ENCODE peak calls at places on chromosomes 7 and 10, in ten cellular contexts. J is OCI-LY7; L is mesendoderm; M is CD8-positive, alpha-beta memory T cell; B is cardiac muscle cell; N is naive thymus-derived CD4-positive, alpha-beta T cell; V is fibroblast of lung; X is IMR-90; R is prostate gland; I is left ventricle myocardium inferior. K is an unnamed sample. For H3K4me1, the result is how much of the 10 kb centered on the place peaks cover.

GRCh38 chr10:32953277-32953927 is 4.6 kb downstream of the ITGB1 start:
- DNase-seq in J (no peak), L (no peak), M (no peak), B (peak), N (no peak), V (no peak), X (no peak), R (no peak), I (peak), K (no peak)

GRCh38 chr10:73131913-73132686 is 21.8 kb downstream of the NUDT13 start:
- DNase-seq in J (no peak), L (no peak), M (no peak), B (no peak), N (no peak), V (no peak), X (no peak), R (no peak), I (no peak), K (no peak)

GRCh38 chr10:97736403-97736901 is 476 bp upstream of the ZFYVE27 start:
- DNase-seq in J (no peak), L (no peak), M (no peak), B (no peak), N (no peak), V (no peak), X (no peak), R (no peak), I (no peak), K (no peak)

GRCh38 chr10:74238031-74238431 is 87.0 kb downstream of the ADK start:
- DNase-seq in J (no peak), L (no peak), M (no peak), B (peak), N (no peak), V (peak), X (peak), R (peak), I (no peak), K (no peak)

GRCh38 chr7:41238851-41239331 is 464.0 kb downstream of the INHBA start:
- DNase-seq in J (no peak), L (no peak), M (no peak), B (no peak), N (no peak), V (no peak), X (peak), R (no peak), I (no peak), K (no peak)

GRCh38 chr7:88358534-88358838 is 51.8 kb upstream of the STEAP4 start:
- DNase-seq in J (no peak), L (no peak), M (no peak), B (no peak), N (no peak), V (no peak), X (no peak), R (no peak), I (no peak), K (no peak)

GRCh38 chr10:23917251-23917908 is 291.6 kb upstream of the KIAA1217 start:
- DNase-seq in J (no peak), L (peak), M (no peak), B (peak), N (no peak), V (no peak), X (no peak), R (no peak), I (no peak), K (no peak)

GRCh38 chr7:14021069-14021468 is 31.6 kb upstream of the ETV1 start:
- DNase-seq in J (no peak), L (peak), M (no peak), B (peak), N (no peak), V (peak), X (peak), R (no peak), I (no peak), K (no peak)

GRCh38 chr7:2529161-2530075 is 9.8 kb downstream of the LFNG start:
- DNase-seq in J (peak), L (no peak), M (peak), B (peak), N (no peak), V (peak), X (peak), R (no peak), I (peak), K (no peak)

GRCh38 chr7:2928256-2928612 is 84.1 kb upstream of the GNA12 start:
- DNase-seq in J (no peak), L (no peak), M (no peak), B (no peak), N (no peak), V (no peak), X (no peak), R (no peak), I (peak), K (no peak)

GRCh38 chr7:2830609-2831376 is 13.3 kb downstream of the GNA12 start:
- DNase-seq in J (no peak), L (no peak), M (no peak), B (peak), N (no peak), V (no peak), X (peak), R (peak), I (no peak), K (no peak)

GRCh38 chr7:100893910-100894763 is 1.6 kb downstream of the ACHE start:
- DNase-seq in J (no peak), L (no peak), M (no peak), B (no peak), N (no peak), V (no peak), X (no peak), R (no peak), I (no peak), K (no peak)

GRCh38 chr7:130372813-130373212 is 7.5 kb upstream of the CPA1 start:
- DNase-seq in J (no peak), L (no peak), M (no peak), B (no peak), N (no peak), V (peak), X (no peak), R (no peak), I (no peak), K (no peak)

GRCh38 chr7:68547794-68548193 is 1050.5 kb upstream of the AUTS2 start:
- DNase-seq in J (no peak), L (no peak), M (no peak), B (no peak), N (no peak), V (no peak), X (no peak), R (no peak), I (no peak), K (no peak)

GRCh38 chr10:29751686-29752085 is 116.9 kb upstream of the SVIL start:
- DNase-seq in J (no peak), L (no peak), M (no peak), B (no peak), N (no peak), V (no peak), X (no peak), R (no peak), I (no peak), K (no peak)

GRCh38 chr7:13627455-13627854 is 362.0 kb downstream of the ETV1 start:
- DNase-seq in J (no peak), L (no peak), M (no peak), B (no peak), N (no peak), V (no peak), X (no peak), R (no peak), I (no peak), K (no peak)

GRCh38 chr7:176786-177185 is 15.6 kb upstream of the FAM20C start:
- DNase-seq in J (no peak), L (no peak), M (no peak), B (no peak), N (no peak), V (no peak), X (no peak), R (no peak), I (no peak), K (no peak)

GRCh38 chr7:100049441-100050291 is at the start of gene ZSCAN21:
- DNase-seq in J (peak), L (peak), M (peak), B (peak), N (peak), V (peak), X (peak), R (peak), I (peak), K (peak)

GRCh38 chr10:106908225-106908624 is 256.3 kb downstream of the SORCS1 start:
- DNase-seq in J (no peak), L (no peak), M (no peak), B (no peak), N (no peak), V (no peak), X (no peak), R (no peak), I (no peak), K (no peak)

GRCh38 chr10:106917452-106918055 is 247.0 kb downstream of the SORCS1 start:
- DNase-seq in J (no peak), L (no peak), M (no peak), B (no peak), N (no peak), V (no peak), X (no peak), R (no peak), I (no peak), K (no peak)

GRCh38 chr10:106910666-106911065 is 253.8 kb downstream of the SORCS1 start:
- DNase-seq in J (no peak), L (no peak), M (no peak), B (no peak), N (no peak), V (no peak), X (no peak), R (no peak), I (no peak), K (no peak)

GRCh38 chr10:106913294-106913693 is 251.2 kb downstream of the SORCS1 start:
- DNase-seq in J (no peak), L (no peak), M (no peak), B (no peak), N (no peak), V (no peak), X (no peak), R (no peak), I (no peak), K (no peak)
- H3K4me1 ChIP-seq in J (under half), L (under half), M (under half), B (under half), N (under half), V (under half), X (under half), R (under half), I (under half), K (under half)

GRCh38 chr7:55048221-55048859 is 29.5 kb downstream of the EGFR start:
- DNase-seq in J (no peak), L (no peak), M (no peak), B (no peak), N (no peak), V (peak), X (no peak), R (peak), I (no peak), K (no peak)

GRCh38 chr7:55044791-55045190 is 26.0 kb downstream of the EGFR start:
- DNase-seq in J (no peak), L (no peak), M (no peak), B (no peak), N (no peak), V (no peak), X (no peak), R (peak), I (no peak), K (no peak)

GRCh38 chr7:55044318-55044717 is 25.5 kb downstream of the EGFR start:
- DNase-seq in J (no peak), L (no peak), M (no peak), B (no peak), N (no peak), V (no peak), X (no peak), R (no peak), I (no peak), K (no peak)

GRCh38 chr7:55043691-55044090 is 24.9 kb downstream of the EGFR start:
- DNase-seq in J (no peak), L (peak), M (no peak), B (no peak), N (no peak), V (no peak), X (no peak), R (peak), I (no peak), K (no peak)

DNA sequence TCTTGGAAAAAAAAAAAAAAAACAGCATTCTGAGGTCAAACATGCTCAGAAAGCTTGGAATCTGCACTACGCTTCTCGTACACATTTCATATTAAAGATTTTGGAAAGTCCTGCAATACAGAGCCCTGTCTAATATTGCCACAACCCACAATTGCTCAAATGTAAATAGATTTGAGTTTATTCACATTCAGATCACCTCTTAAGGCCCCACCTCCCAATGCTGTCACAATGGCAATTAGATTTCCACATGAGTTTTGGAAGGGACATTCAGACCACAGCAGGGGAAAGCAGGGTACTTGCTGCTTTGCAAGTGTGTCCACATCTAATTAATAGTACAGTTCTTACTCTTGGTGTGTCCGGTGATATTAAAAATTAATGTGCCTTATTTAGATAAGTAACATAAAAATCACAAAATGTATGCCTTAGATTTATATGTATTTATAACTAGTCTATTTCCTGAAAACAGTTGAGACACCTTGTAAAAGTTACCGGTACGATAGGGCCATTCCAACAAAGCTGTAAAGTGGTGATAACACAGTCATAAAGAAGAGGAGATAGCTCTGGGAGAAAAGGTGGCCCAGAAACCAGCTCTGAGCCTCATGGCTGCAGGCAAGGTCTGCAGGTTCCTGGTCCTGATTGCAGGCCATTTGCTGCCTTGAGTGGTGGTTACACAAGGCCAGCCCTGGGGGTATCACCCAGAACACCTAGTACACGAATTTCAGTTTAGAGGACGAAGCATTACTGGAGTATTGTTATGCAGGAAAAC is 27.9 kb downstream of the EGFR start:
- DNase-seq in J (no peak), L (no peak), M (no peak), B (no peak), N (no peak), V (no peak), X (no peak), R (no peak), I (no peak), K (no peak)
- H3K4me1 ChIP-seq in J (under half), L (under half), M (under half), B (under half), N (under half), V (under half), X (under half), R (under half), I (under half), K (under half)

DNA sequence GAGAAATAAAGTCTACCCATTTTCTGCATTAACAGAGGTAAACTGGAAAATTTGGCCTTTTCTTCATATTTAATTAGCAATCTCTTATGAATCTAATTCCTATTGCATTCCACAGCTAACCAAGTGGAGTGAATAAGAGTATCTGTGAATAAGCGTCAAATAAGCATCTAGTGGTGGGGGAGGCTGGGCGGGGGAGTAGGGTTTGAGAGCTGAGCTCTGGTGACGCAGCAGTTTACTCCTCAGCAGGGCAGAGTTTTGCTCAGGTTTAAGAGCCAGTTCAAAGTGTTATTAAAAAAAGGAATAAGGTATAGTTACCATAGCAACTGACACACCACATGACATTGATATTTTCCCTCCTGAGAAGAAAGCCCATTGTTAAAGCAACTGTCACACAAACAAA is 1346.8 kb upstream of the CELF2 start:
- DNase-seq in J (no peak), L (peak), M (no peak), B (no peak), N (no peak), V (no peak), X (no peak), R (no peak), I (no peak), K (no peak)
- H3K4me1 ChIP-seq in J (under half), L (under half), M (under half), B (under half), N (under half), V (under half), X (under half), R (under half), I (under half), K (under half)

DNA sequence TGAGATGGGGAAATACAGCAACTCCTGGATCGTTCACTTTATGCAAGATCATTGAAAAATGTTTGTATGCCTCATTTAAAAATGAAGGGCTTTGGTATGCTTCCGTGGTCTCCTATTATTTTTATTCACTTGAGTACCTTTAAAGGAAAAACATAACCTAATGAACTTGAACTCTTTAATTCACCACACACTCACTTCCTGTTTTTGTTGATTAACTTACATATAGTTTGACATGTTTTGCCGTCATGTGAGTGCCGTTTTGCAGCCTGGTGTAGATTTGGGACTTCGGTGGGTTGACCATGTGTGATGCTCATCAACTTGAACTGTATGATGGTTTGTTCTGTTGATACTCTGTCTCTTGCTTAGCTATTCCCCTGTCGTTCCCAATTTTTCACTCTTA is 28.9 kb downstream of the CASP7 start:
- DNase-seq in J (no peak), L (no peak), M (no peak), B (no peak), N (no peak), V (no peak), X (no peak), R (no peak), I (no peak), K (no peak)
- H3K4me1 ChIP-seq in J (under half), L (under half), M (under half), B (under half), N (under half), V (under half), X (under half), R (under half), I (half or more), K (under half)

GRCh38 chr7:16921644-16922257 is 40.0 kb upstream of the AGR3 start:
- DNase-seq in J (no peak), L (no peak), M (no peak), B (no peak), N (no peak), V (no peak), X (peak), R (peak), I (no peak), K (no peak)

GRCh38 chr7:16921151-16921550 is 39.4 kb upstream of the AGR3 start:
- DNase-seq in J (no peak), L (no peak), M (no peak), B (no peak), N (no peak), V (no peak), X (no peak), R (no peak), I (no peak), K (no peak)

GRCh38 chr7:16918288-16918895 is 36.6 kb upstream of the AGR3 start:
- DNase-seq in J (peak), L (peak), M (no peak), B (peak), N (peak), V (peak), X (peak), R (peak), I (no peak), K (no peak)

GRCh38 chr7:16916733-16917132 is 35.0 kb upstream of the AGR3 start:
- DNase-seq in J (no peak), L (no peak), M (no peak), B (no peak), N (no peak), V (no peak), X (no peak), R (no peak), I (no peak), K (no peak)

GRCh38 chr7:16919440-16919839 is 37.7 kb upstream of the AGR3 start:
- DNase-seq in J (no peak), L (no peak), M (no peak), B (no peak), N (no peak), V (no peak), X (no peak), R (no peak), I (no peak), K (no peak)
- H3K4me1 ChIP-seq in J (under half), L (under half), M (under half), B (under half), N (under half), V (under half), X (under half), R (under half), I (under half), K (under half)

GRCh38 chr10:50576995-50577394 is 46.8 kb downstream of the SGMS1 start:
- DNase-seq in J (no peak), L (no peak), M (no peak), B (no peak), N (no peak), V (no peak), X (no peak), R (no peak), I (no peak), K (no peak)

GRCh38 chr10:50574305-50574704 is 49.5 kb downstream of the SGMS1 start:
- DNase-seq in J (no peak), L (peak), M (no peak), B (no peak), N (no peak), V (no peak), X (no peak), R (no peak), I (no peak), K (no peak)

GRCh38 chr10:50575477-50576244 is 48.1 kb downstream of the SGMS1 start:
- DNase-seq in J (no peak), L (no peak), M (no peak), B (no peak), N (no peak), V (no peak), X (no peak), R (no peak), I (no peak), K (no peak)

GRCh38 chr10:50576245-50576815 is 47.4 kb downstream of the SGMS1 start:
- DNase-seq in J (no peak), L (no peak), M (no peak), B (peak), N (no peak), V (peak), X (peak), R (no peak), I (no peak), K (no peak)

DNA sequence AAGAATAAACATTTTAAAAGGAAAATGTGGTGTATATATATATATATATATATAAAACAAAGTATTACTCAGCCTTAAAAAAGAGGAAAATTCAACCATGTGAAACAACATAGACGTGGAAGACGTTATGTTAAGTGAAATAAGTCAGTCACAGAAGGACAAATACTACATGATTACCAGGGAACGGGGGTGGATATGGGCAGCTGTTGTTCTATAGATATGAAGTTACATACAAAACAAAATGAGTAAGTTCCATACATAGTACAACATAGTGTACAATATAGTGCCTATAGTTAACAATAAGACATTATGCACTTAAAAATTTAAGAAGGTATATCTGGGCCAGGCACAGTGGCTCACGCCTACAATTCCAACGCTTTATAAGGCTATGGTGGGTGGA is 48.8 kb downstream of the SGMS1 start:
- DNase-seq in J (no peak), L (no peak), M (no peak), B (no peak), N (no peak), V (no peak), X (no peak), R (no peak), I (no peak), K (no peak)
- H3K4me1 ChIP-seq in J (under half), L (under half), M (under half), B (under half), N (under half), V (under half), X (under half), R (under half), I (half or more), K (under half)

GRCh38 chr7:44655341-44655740 is 48.9 kb downstream of the OGDH start:
- DNase-seq in J (no peak), L (no peak), M (no peak), B (no peak), N (no peak), V (no peak), X (no peak), R (no peak), I (no peak), K (no peak)
- H3K4me1 ChIP-seq in J (under half), L (under half), M (under half), B (under half), N (under half), V (under half), X (under half), R (under half), I (under half), K (under half)

GRCh38 chr10:5651086-5651764 is 15.2 kb downstream of the ASB13 start:
- DNase-seq in J (no peak), L (no peak), M (no peak), B (no peak), N (no peak), V (no peak), X (no peak), R (no peak), I (no peak), K (no peak)
- H3K4me1 ChIP-seq in J (half or more), L (under half), M (under half), B (under half), N (under half), V (under half), X (under half), R (under half), I (under half), K (under half)

K was measured in thoracic aorta.